ENCODE peak calls at places on chromosomes 6 and 20, in six cellular contexts. One of them, this sample, is unnamed.

GRCh38 chr6:153167026-153167891 is 36.2 kb upstream of the RGS17 start:
- DNase-seq in nephron progenitor cell: no peak
- DNase-seq in brain microvascular endothelial cell: peak
- DNase-seq in WTC11: no peak
- DNase-seq in osteocyte: no peak
- DNase-seq in GM13977: no peak
- DNase-seq in this sample: no peak

GRCh38 chr20:43975096-43975768 is 60.6 kb downstream of the TOX2 start:
- DNase-seq in brain microvascular endothelial cell: peak
- DNase-seq in WTC11: no peak
- DNase-seq in nephron progenitor cell: no peak
- DNase-seq in GM13977: no peak
- DNase-seq in osteocyte: no peak
- DNase-seq in this sample: no peak

GRCh38 chr6:6235786-6236185 is 84.7 kb downstream of the F13A1 start:
- DNase-seq in nephron progenitor cell: no peak
- DNase-seq in brain microvascular endothelial cell: no peak
- DNase-seq in osteocyte: no peak
- DNase-seq in WTC11: no peak
- DNase-seq in GM13977: no peak
- DNase-seq in this sample: no peak

GRCh38 chr20:50381771-50382593 is 128.2 kb upstream of the PTPN1 start:
- DNase-seq in nephron progenitor cell: no peak
- DNase-seq in osteocyte: no peak
- DNase-seq in brain microvascular endothelial cell: no peak
- DNase-seq in WTC11: no peak
- DNase-seq in GM13977: peak
- DNase-seq in this sample: no peak

GRCh38 chr6:41561931-41562632 is 15.9 kb downstream of the FOXP4 start:
- DNase-seq in osteocyte: no peak
- DNase-seq in brain microvascular endothelial cell: no peak
- DNase-seq in nephron progenitor cell: no peak
- DNase-seq in WTC11: no peak
- DNase-seq in GM13977: no peak
- DNase-seq in this sample: no peak

GRCh38 chr6:69894578-69895347 is 28.4 kb downstream of the COL19A1 start:
- DNase-seq in GM13977: no peak
- DNase-seq in nephron progenitor cell: no peak
- DNase-seq in WTC11: no peak
- DNase-seq in brain microvascular endothelial cell: peak
- DNase-seq in osteocyte: no peak
- DNase-seq in this sample: no peak

GRCh38 chr6:30646450-30647038 is 389 bp upstream of the C6orf136 start:
- DNase-seq in GM13977: no peak
- DNase-seq in osteocyte: no peak
- DNase-seq in nephron progenitor cell: peak
- DNase-seq in brain microvascular endothelial cell: peak
- DNase-seq in WTC11: peak
- DNase-seq in this sample: peak

GRCh38 chr6:64034840-64035656 is 399.4 kb downstream of the PHF3 start:
- DNase-seq in brain microvascular endothelial cell: no peak
- DNase-seq in osteocyte: no peak
- DNase-seq in GM13977: no peak
- DNase-seq in WTC11: no peak
- DNase-seq in nephron progenitor cell: no peak
- DNase-seq in this sample: no peak

GRCh38 chr6:135182120-135182992 is 1.2 kb downstream of the MYB start:
- DNase-seq in WTC11: peak
- DNase-seq in GM13977: peak
- DNase-seq in osteocyte: no peak
- DNase-seq in brain microvascular endothelial cell: no peak
- DNase-seq in nephron progenitor cell: peak
- DNase-seq in this sample: peak

GRCh38 chr20:1688886-1689538 is 31.4 kb upstream of the SIRPG start:
- DNase-seq in osteocyte: no peak
- DNase-seq in GM13977: no peak
- DNase-seq in WTC11: no peak
- DNase-seq in nephron progenitor cell: no peak
- DNase-seq in brain microvascular endothelial cell: no peak
- DNase-seq in this sample: no peak

GRCh38 chr6:70651326-70651905 is 16.3 kb upstream of the SMAP1 start:
- DNase-seq in brain microvascular endothelial cell: no peak
- DNase-seq in osteocyte: no peak
- DNase-seq in WTC11: no peak
- DNase-seq in nephron progenitor cell: no peak
- DNase-seq in GM13977: no peak
- DNase-seq in this sample: no peak

GRCh38 chr6:1499798-1500197 is 109.9 kb upstream of the FOXC1 start:
- DNase-seq in nephron progenitor cell: no peak
- DNase-seq in WTC11: no peak
- DNase-seq in GM13977: no peak
- DNase-seq in brain microvascular endothelial cell: no peak
- DNase-seq in osteocyte: no peak
- DNase-seq in this sample: no peak

GRCh38 chr20:56872620-56873458 is 243.7 kb downstream of the TFAP2C start:
- DNase-seq in osteocyte: no peak
- DNase-seq in GM13977: no peak
- DNase-seq in WTC11: no peak
- DNase-seq in brain microvascular endothelial cell: no peak
- DNase-seq in nephron progenitor cell: no peak
- DNase-seq in this sample: no peak
- TF ChIP-seq CTCF in osteocyte: no peak
- TF ChIP-seq CTCF in GM13977: no peak
- TF ChIP-seq CTCF in WTC11: no peak
- TF ChIP-seq CTCF in brain microvascular endothelial cell: no peak
- TF ChIP-seq CTCF in nephron progenitor cell: no peak
- TF ChIP-seq CTCF in this sample: no peak

GRCh38 chr6:2505624-2506023 is 245.1 kb downstream of the MYLK4 start:
- DNase-seq in nephron progenitor cell: peak
- DNase-seq in WTC11: peak
- DNase-seq in GM13977: no peak
- DNase-seq in brain microvascular endothelial cell: no peak
- DNase-seq in osteocyte: peak
- DNase-seq in this sample: no peak
- TF ChIP-seq CTCF in nephron progenitor cell: peak
- TF ChIP-seq CTCF in WTC11: peak
- TF ChIP-seq CTCF in GM13977: peak
- TF ChIP-seq CTCF in brain microvascular endothelial cell: peak
- TF ChIP-seq CTCF in osteocyte: peak
- TF ChIP-seq CTCF in this sample: no peak

DNA sequence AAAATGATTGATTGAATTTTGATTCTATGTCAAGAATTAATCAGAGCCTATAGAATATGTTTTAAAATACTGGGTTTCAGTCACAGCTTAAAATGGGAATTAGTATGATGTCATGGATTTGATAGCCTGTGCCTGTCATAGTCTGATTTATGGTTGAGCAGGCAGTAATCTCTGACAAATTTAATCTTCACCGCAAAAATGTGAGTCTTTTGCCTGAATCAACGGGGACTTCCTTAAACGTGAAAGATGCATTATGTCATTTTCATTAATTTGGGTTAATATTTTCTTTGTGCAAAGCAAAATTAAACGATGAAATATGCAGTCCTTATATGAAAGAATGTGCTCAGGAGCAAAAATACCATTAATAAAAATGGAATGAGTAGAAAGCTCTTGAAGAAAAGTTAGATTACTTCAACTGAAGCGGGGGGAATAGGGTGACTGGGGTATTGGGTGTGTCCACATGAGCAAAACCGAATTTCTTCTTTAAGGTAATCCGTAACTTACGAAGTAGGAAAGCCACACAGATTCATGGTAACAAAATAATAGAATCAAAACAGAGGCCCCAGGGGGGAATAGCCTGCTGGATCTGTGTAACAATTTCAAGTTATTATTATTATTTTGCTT is 339.6 kb upstream of the NOX3 start:
- DNase-seq in osteocyte: no peak
- DNase-seq in brain microvascular endothelial cell: no peak
- DNase-seq in GM13977: no peak
- DNase-seq in nephron progenitor cell: no peak
- DNase-seq in WTC11: no peak
- DNase-seq in this sample: no peak
- TF ChIP-seq CTCF in osteocyte: no peak
- TF ChIP-seq CTCF in brain microvascular endothelial cell: no peak
- TF ChIP-seq CTCF in GM13977: no peak
- TF ChIP-seq CTCF in nephron progenitor cell: no peak
- TF ChIP-seq CTCF in WTC11: no peak
- TF ChIP-seq CTCF in this sample: no peak

GRCh38 chr6:28981391-28981832 is 23.7 kb downstream of the ZNF311 start:
- DNase-seq in brain microvascular endothelial cell: peak
- DNase-seq in GM13977: no peak
- DNase-seq in nephron progenitor cell: peak
- DNase-seq in WTC11: peak
- DNase-seq in osteocyte: peak
- DNase-seq in this sample: peak
- TF ChIP-seq CTCF in brain microvascular endothelial cell: no peak
- TF ChIP-seq CTCF in GM13977: no peak
- TF ChIP-seq CTCF in nephron progenitor cell: no peak
- TF ChIP-seq CTCF in WTC11: no peak
- TF ChIP-seq CTCF in osteocyte: no peak
- TF ChIP-seq CTCF in this sample: peak

DNA sequence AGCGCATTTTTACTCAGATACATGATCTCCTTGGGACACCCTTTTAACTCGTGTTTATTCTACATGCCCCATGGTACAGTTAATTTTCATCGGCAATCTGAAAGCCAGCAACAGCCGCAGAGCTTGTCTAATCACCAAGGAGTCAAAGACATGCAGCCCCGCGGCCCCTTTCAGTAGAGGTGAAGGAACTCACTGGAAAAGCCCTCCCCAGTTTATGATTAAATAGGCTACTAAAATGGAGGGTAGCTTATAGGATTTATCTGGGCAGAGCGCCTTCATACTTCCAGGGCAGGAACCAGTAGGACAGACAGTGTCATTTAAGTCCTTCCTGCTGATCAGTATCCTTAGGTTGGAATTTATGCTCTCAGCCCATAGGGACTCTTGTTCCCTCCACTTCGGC is 83.5 kb downstream of the DHX35 start:
- DNase-seq in osteocyte: no peak
- DNase-seq in brain microvascular endothelial cell: no peak
- DNase-seq in WTC11: no peak
- DNase-seq in GM13977: no peak
- DNase-seq in nephron progenitor cell: no peak
- DNase-seq in this sample: no peak
- TF ChIP-seq CTCF in osteocyte: no peak
- TF ChIP-seq CTCF in brain microvascular endothelial cell: no peak
- TF ChIP-seq CTCF in WTC11: no peak
- TF ChIP-seq CTCF in GM13977: no peak
- TF ChIP-seq CTCF in nephron progenitor cell: no peak
- TF ChIP-seq CTCF in this sample: no peak

GRCh38 chr20:46816916-46817638 is 77.6 kb upstream of the EYA2 start:
- DNase-seq in WTC11: no peak
- DNase-seq in brain microvascular endothelial cell: no peak
- DNase-seq in osteocyte: no peak
- DNase-seq in GM13977: no peak
- DNase-seq in nephron progenitor cell: no peak
- DNase-seq in this sample: no peak

GRCh38 chr20:46816097-46816496 is 78.5 kb upstream of the EYA2 start:
- DNase-seq in nephron progenitor cell: no peak
- DNase-seq in GM13977: no peak
- DNase-seq in brain microvascular endothelial cell: no peak
- DNase-seq in osteocyte: peak
- DNase-seq in WTC11: no peak
- DNase-seq in this sample: no peak

GRCh38 chr20:46823753-46824152 is 70.9 kb upstream of the EYA2 start:
- DNase-seq in GM13977: no peak
- DNase-seq in osteocyte: no peak
- DNase-seq in nephron progenitor cell: no peak
- DNase-seq in WTC11: no peak
- DNase-seq in brain microvascular endothelial cell: no peak
- DNase-seq in this sample: no peak

GRCh38 chr20:46823271-46823747 is 71.3 kb upstream of the EYA2 start:
- DNase-seq in nephron progenitor cell: no peak
- DNase-seq in GM13977: no peak
- DNase-seq in osteocyte: no peak
- DNase-seq in WTC11: no peak
- DNase-seq in brain microvascular endothelial cell: no peak
- DNase-seq in this sample: no peak

GRCh38 chr20:46820682-46821081 is 74.0 kb upstream of the EYA2 start:
- DNase-seq in WTC11: peak
- DNase-seq in brain microvascular endothelial cell: no peak
- DNase-seq in osteocyte: peak
- DNase-seq in GM13977: no peak
- DNase-seq in nephron progenitor cell: no peak
- DNase-seq in this sample: no peak
- TF ChIP-seq CTCF in WTC11: peak
- TF ChIP-seq CTCF in brain microvascular endothelial cell: peak
- TF ChIP-seq CTCF in osteocyte: no peak
- TF ChIP-seq CTCF in GM13977: no peak
- TF ChIP-seq CTCF in nephron progenitor cell: no peak
- TF ChIP-seq CTCF in this sample: no peak